ENCODE peak calls at places on chromosomes 16 and 17, in nine cellular contexts. F, I, Y, P, R, A, L, H and S are unnamed samples.

GRCh38 chr17:18916816-18917496 is 35.0 kb upstream of the SLC5A10 start:
- DNase-seq in I (no peak), H (no peak), Y (no peak), A (no peak), R (no peak), F (no peak), L (no peak), P (no peak), S (no peak)

GRCh38 chr16:67082100-67082499 is 27.6 kb upstream of the PHAF1 start:
- DNase-seq in L (no peak), A (no peak), R (no peak), H (no peak), F (no peak), Y (no peak), I (no peak), P (no peak), S (no peak)

GRCh38 chr17:77216435-77216980 is 75.7 kb downstream of the SEC14L1 start:
- DNase-seq in P (no peak), I (no peak), H (no peak), Y (no peak), F (no peak), A (no peak), L (no peak), R (no peak), S (no peak)

GRCh38 chr17:41777579-41778188 is 8.8 kb downstream of the JUP start:
- DNase-seq in H (peak; percentile 74), P (peak; percentile 98), A (peak; percentile 43), I (no peak), R (no peak), L (peak; percentile 72), F (no peak), Y (peak; percentile 93), S (no peak)

GRCh38 chr17:49209061-49209571 is 1.3 kb downstream of the GNGT2 start:
- DNase-seq in H (no peak), L (no peak), A (no peak), Y (no peak), R (no peak), P (no peak), F (no peak), I (peak; percentile 44), S (no peak)

GRCh38 chr17:4601326-4601725 is 17.0 kb downstream of the SMTNL2 start:
- DNase-seq in F (no peak), I (no peak), Y (no peak), A (no peak), H (no peak), L (no peak), P (no peak), R (no peak), S (no peak)

GRCh38 chr17:48795444-48796162 is 21.4 kb downstream of the TTLL6 start:
- DNase-seq in H (no peak), R (no peak), P (peak; percentile 77), I (no peak), L (peak; percentile 21), Y (peak; percentile 92), A (no peak), F (no peak), S (no peak)

GRCh38 chr16:69186642-69187386 is at the start of gene SNTB2:
- DNase-seq in R (peak; percentile 98), H (peak; percentile 97), F (peak; percentile 89), L (peak; percentile 95), I (peak; percentile 91), P (peak; percentile 84), A (peak; percentile 94), Y (peak; percentile 90), S (peak; percentile 76)

GRCh38 chr16:7967986-7968509 is 622.3 kb downstream of the TMEM114 start:
- DNase-seq in F (no peak), L (no peak), A (no peak), I (no peak), P (no peak), Y (no peak), H (no peak), R (no peak), S (no peak)

GRCh38 chr16:11499295-11500089 is 87.2 kb downstream of the LITAF start:
- DNase-seq in F (no peak), L (no peak), A (no peak), R (no peak), Y (peak; percentile 43), P (no peak), I (no peak), H (no peak), S (no peak)

GRCh38 chr17:75869282-75870141 is 8.9 kb downstream of the TRIM47 start:
- DNase-seq in P (peak; percentile 83), H (no peak), A (peak; percentile 78), Y (peak; percentile 56), L (no peak), R (no peak), I (no peak), F (no peak), S (no peak)

GRCh38 chr16:10862432-10862831 is 14.6 kb upstream of the CIITA start:
- DNase-seq in L (peak; percentile 90), H (peak; percentile 81), F (no peak), A (peak; percentile 75), R (no peak), I (no peak), P (peak; percentile 73), Y (no peak), S (no peak)

GRCh38 chr17:69593351-69593715 is 178.8 kb downstream of the MAP2K6 start:
- DNase-seq in Y (no peak), I (no peak), A (no peak), L (no peak), H (no peak), P (no peak), F (no peak), R (no peak), S (no peak)

GRCh38 chr16:85168732-85169256 is 56.5 kb upstream of the CIBAR2 start:
- DNase-seq in L (peak; percentile 83), A (peak; percentile 70), F (no peak), H (no peak), R (no peak), Y (peak; percentile 60), P (peak; percentile 61), I (no peak), S (no peak)

DNA sequence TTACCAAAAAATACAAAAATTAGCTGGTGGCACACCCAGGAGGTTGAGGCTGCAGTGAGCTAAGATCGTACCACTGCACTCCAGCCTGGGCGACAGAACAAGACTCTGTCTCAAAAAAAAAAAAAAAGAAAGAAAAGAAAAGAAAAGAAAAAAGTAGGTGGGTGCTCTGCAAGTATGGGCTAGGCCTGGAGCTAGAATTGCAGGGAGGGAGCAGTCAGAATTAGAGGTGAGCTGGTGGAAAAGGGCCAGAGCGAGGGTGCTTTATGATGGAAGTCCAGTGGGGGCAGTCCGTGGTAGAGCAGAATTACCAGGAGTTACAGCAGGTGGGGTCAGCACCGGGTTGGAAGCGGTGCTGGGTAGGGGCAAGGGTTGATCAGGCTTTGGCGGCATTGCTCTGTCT is 57.0 kb upstream of the KDM6B start:
- DNase-seq in R (no peak), P (no peak), A (no peak), H (no peak), L (no peak), I (no peak), Y (no peak), F (no peak), S (no peak)
- H3K27ac ChIP-seq in R (no peak overlapping the region), P (no peak overlapping the region), A (no peak overlapping the region), H (no peak overlapping the region), L (no peak overlapping the region), I (no peak overlapping the region), Y (no peak overlapping the region), F (no peak overlapping the region), S (no peak overlapping the region)

GRCh38 chr17:74283371-74283673 is 9.3 kb downstream of the DNAI2 start:
- DNase-seq in F (no peak), P (no peak), L (no peak), A (no peak), Y (no peak), R (no peak), H (no peak), I (no peak), S (no peak)

GRCh38 chr17:74282587-74283370 is 8.7 kb downstream of the DNAI2 start:
- DNase-seq in L (no peak), H (no peak), A (no peak), Y (no peak), F (peak; percentile 88), I (peak; percentile 93), R (no peak), P (no peak), S (peak; percentile 51)

GRCh38 chr17:74281799-74282198 is 7.8 kb downstream of the DNAI2 start:
- DNase-seq in P (no peak), L (no peak), I (no peak), F (no peak), R (no peak), A (no peak), H (no peak), Y (no peak), S (no peak)

GRCh38 chr17:74277935-74278334 is 3.9 kb downstream of the DNAI2 start:
- DNase-seq in Y (no peak), L (no peak), P (no peak), F (no peak), I (no peak), A (no peak), R (no peak), H (no peak), S (no peak)

GRCh38 chr17:74280093-74280513 is 6.1 kb downstream of the DNAI2 start:
- DNase-seq in I (peak; percentile 96), H (no peak), Y (no peak), A (no peak), P (no peak), F (peak; percentile 81), L (no peak), R (no peak), S (no peak)
- H3K4me1 ChIP-seq in I (peaks cover 59% of the 10 kb centered on the region), H (peaks cover 5% of the 10 kb centered on the region), Y (peaks cover 4% of the 10 kb centered on the region), A (no peaks in the 10 kb centered on the region), P (no peaks in the 10 kb centered on the region), F (peaks cover 88% of the 10 kb centered on the region), L (peaks cover 5% of the 10 kb centered on the region), R (peaks cover 27% of the 10 kb centered on the region), S (peaks cover 40% of the 10 kb centered on the region)

GRCh38 chr17:58539703-58540102 is 25.3 kb upstream of the MTMR4 start:
- DNase-seq in P (no peak), R (no peak), A (no peak), I (no peak), F (no peak), Y (no peak), L (no peak), H (no peak), S (no peak)
- H3K27ac ChIP-seq in P (no peak overlapping the region), R (no peak overlapping the region), A (no peak overlapping the region), I (no peak overlapping the region), F (no peak overlapping the region), Y (no peak overlapping the region), L (no peak overlapping the region), H (no peak overlapping the region), S (no peak overlapping the region)

DNA sequence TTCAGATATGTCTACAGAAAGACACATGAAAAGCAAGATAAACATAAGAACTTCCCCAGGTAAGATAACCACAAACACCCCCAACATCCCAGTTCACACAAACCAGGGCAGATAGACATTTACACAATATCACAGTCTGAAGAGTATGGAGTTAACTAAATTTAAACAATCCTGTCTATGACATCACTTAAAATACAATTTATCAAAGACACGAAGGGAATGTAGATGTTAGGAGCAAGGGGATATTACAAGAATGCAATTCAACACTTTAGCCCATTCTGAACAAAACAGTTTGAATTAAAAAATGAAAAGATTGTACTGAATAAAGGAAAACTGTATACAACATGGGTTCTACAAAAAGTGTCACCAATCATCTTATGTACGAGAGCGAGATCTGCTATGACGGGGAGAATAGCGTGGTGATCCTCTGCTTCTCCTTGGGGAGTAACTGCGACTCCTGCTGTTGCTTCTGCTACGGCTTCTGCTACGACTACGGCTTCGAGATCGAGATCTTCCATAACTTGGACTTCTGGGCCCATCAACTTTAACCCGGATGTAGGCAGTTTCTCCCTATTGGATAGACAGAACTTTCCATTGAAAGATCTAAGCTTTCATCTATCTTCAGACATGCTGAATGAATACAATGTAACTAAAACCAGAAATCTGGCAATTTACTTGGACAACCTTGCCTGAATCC is 1.9 kb downstream of the SRSF1 start:
- DNase-seq in A (no peak), P (no peak), L (no peak), H (no peak), F (no peak), Y (no peak), I (no peak), R (no peak), S (no peak)
- H3K4me1 ChIP-seq in A (peaks cover 32% of the 10 kb centered on the region), P (peaks cover 14% of the 10 kb centered on the region), L (peaks cover 12% of the 10 kb centered on the region), H (peaks cover 55% of the 10 kb centered on the region), F (peaks cover 58% of the 10 kb centered on the region), Y (peaks cover 57% of the 10 kb centered on the region), I (peaks cover 38% of the 10 kb centered on the region), R (peaks cover 68% of the 10 kb centered on the region), S (peaks cover 31% of the 10 kb centered on the region)